ENCODE peak calls at places on chromosome 22, in five cellular contexts. C, U, Q, Z and V are unnamed samples.

GRCh38 chr22:31173386-31174145 is 13.6 kb downstream of the RNF185 start:
- DNase-seq in C (no peak), U (peak), Q (no peak), Z (no peak), V (no peak)

GRCh38 chr22:43343262-43343988 is at the start of gene SCUBE1:
- DNase-seq in C (no peak), U (peak), Q (peak), Z (peak), V (peak)

GRCh38 chr22:18965526-18966421 is 29.7 kb upstream of the PRODH start:
- DNase-seq in C (no peak), U (no peak), Q (no peak), Z (no peak), V (no peak)

GRCh38 chr22:26621663-26622062 is at the start of gene CRYBA4:
- DNase-seq in C (no peak), U (no peak), Q (no peak), Z (no peak), V (no peak)

GRCh38 chr22:49012695-49013094 is 815.0 kb downstream of the BRD1 start:
- DNase-seq in C (no peak), U (no peak), Q (no peak), Z (no peak), V (no peak)

GRCh38 chr22:20131593-20131855 is at the start of gene ZDHHC8:
- DNase-seq in C (no peak), U (no peak), Q (peak), Z (peak), V (peak)

GRCh38 chr22:48279465-48279765 is 1517.0 kb downstream of the TBC1D22A start:
- DNase-seq in C (no peak), U (no peak), Q (no peak), Z (no peak), V (no peak)

GRCh38 chr22:39245130-39246039 is 603 bp upstream of the PDGFB start:
- DNase-seq in C (no peak), U (no peak), Q (no peak), Z (no peak), V (no peak)

GRCh38 chr22:19755722-19756287 is 4.8 kb upstream of the TBX1 start:
- DNase-seq in C (no peak), U (no peak), Q (no peak), Z (no peak), V (no peak)

GRCh38 chr22:19479358-19480172 is at the start of gene CDC45:
- DNase-seq in C (peak), U (peak), Q (peak), Z (peak), V (peak)

GRCh38 chr22:42376721-42377177 is 55.5 kb downstream of the NFAM1 start:
- DNase-seq in C (no peak), U (peak), Q (no peak), Z (no peak), V (no peak)

GRCh38 chr22:50699754-50700386 is 27.2 kb downstream of the SHANK3 start:
- DNase-seq in C (no peak), U (no peak), Q (no peak), Z (no peak), V (no peak)

GRCh38 chr22:33539902-33540751 is 380.1 kb downstream of the LARGE1 start:
- DNase-seq in C (no peak), U (peak), Q (no peak), Z (no peak), V (no peak)

GRCh38 chr22:19905619-19906276 is 35.8 kb upstream of the COMT start:
- DNase-seq in C (no peak), U (no peak), Q (no peak), Z (no peak), V (no peak)

GRCh38 chr22:47423861-47424820 is 661.7 kb downstream of the TBC1D22A start:
- DNase-seq in C (no peak), U (no peak), Q (no peak), Z (no peak), V (no peak)

GRCh38 chr22:24471570-24471969 is 23.6 kb upstream of the UPB1 start:
- DNase-seq in C (no peak), U (no peak), Q (no peak), Z (no peak), V (no peak)

GRCh38 chr22:22698263-22698750 is 53.9 kb downstream of the GGTLC2 start:
- DNase-seq in C (no peak), U (no peak), Q (no peak), Z (no peak), V (no peak)

GRCh38 chr22:22520020-22520656 is at the start of gene ZNF280A:
- DNase-seq in C (no peak), U (no peak), Q (no peak), Z (no peak), V (no peak)

GRCh38 chr22:27003301-27003700 is 345.9 kb downstream of the MIAT start:
- DNase-seq in C (no peak), U (no peak), Q (no peak), Z (no peak), V (no peak)

GRCh38 chr22:47107431-47107830 is 345.0 kb downstream of the TBC1D22A start:
- DNase-seq in C (no peak), U (peak), Q (no peak), Z (no peak), V (no peak)

GRCh38 chr22:50034126-50035081 is 21.8 kb upstream of the IL17REL start:
- DNase-seq in C (no peak), U (no peak), Q (no peak), Z (no peak), V (no peak)

GRCh38 chr22:41009222-41009948 is 58.2 kb downstream of the RBX1 start:
- DNase-seq in C (no peak), U (no peak), Q (no peak), Z (no peak), V (no peak)

GRCh38 chr22:32407332-32407731 is 4.7 kb downstream of the RTCB start:
- DNase-seq in C (no peak), U (no peak), Q (no peak), Z (no peak), V (no peak)

GRCh38 chr22:46833228-46833627 is 70.8 kb downstream of the TBC1D22A start:
- DNase-seq in C (no peak), U (peak), Q (no peak), Z (no peak), V (no peak)

GRCh38 chr22:23068096-23068831 is 2.1 kb upstream of the GNAZ start:
- DNase-seq in C (no peak), U (no peak), Q (no peak), Z (no peak), V (no peak)

GRCh38 chr22:12601870-12602779 is 2925.9 kb upstream of the OR11H1 start:
- DNase-seq in C (no peak), U (no peak), Q (no peak), Z (no peak), V (no peak)

GRCh38 chr22:26429458-26430238 is 588 bp downstream of the ASPHD2 start:
- DNase-seq in C (no peak), U (no peak), Q (no peak), Z (peak), V (no peak)

GRCh38 chr22:20729194-20729593 is 44.7 kb upstream of the SERPIND1 start:
- DNase-seq in C (no peak), U (no peak), Q (no peak), Z (no peak), V (no peak)

GRCh38 chr22:42229455-42230149 is 40.9 kb downstream of the TCF20 start:
- DNase-seq in C (no peak), U (no peak), Q (no peak), Z (no peak), V (no peak)

GRCh38 chr22:40156001-40156516 is 21.7 kb upstream of the TNRC6B start:
- DNase-seq in C (no peak), U (peak), Q (no peak), Z (no peak), V (no peak)

GRCh38 chr22:31046591-31047226 is 34.4 kb upstream of the SMTN start:
- DNase-seq in C (no peak), U (no peak), Q (no peak), Z (no peak), V (no peak)

GRCh38 chr22:25447067-25447688 is 117.3 kb upstream of the GRK3 start:
- DNase-seq in C (no peak), U (no peak), Q (no peak), Z (no peak), V (no peak)

GRCh38 chr22:24445481-24446290 is 18.3 kb downstream of the ADORA2A start:
- DNase-seq in C (no peak), U (peak), Q (no peak), Z (no peak), V (no peak)

GRCh38 chr22:47294222-47294532 is 531.7 kb downstream of the TBC1D22A start:
- DNase-seq in C (no peak), U (peak), Q (no peak), Z (no peak), V (no peak)

GRCh38 chr22:36445158-36445668 is 36.2 kb downstream of the TXN2 start:
- DNase-seq in C (no peak), U (peak), Q (no peak), Z (no peak), V (no peak)

GRCh38 chr22:49936973-49937757 is 18.7 kb downstream of the CRELD2 start:
- DNase-seq in C (no peak), U (no peak), Q (no peak), Z (no peak), V (no peak)

GRCh38 chr22:45207981-45208664 is 32.6 kb downstream of the KIAA0930 start:
- DNase-seq in C (no peak), U (no peak), Q (no peak), Z (no peak), V (no peak)

GRCh38 chr22:50678218-50678650 is 5.6 kb downstream of the SHANK3 start:
- DNase-seq in C (no peak), U (no peak), Q (no peak), Z (no peak), V (no peak)

GRCh38 chr22:30187726-30188407 is 58.7 kb downstream of the LIF start:
- DNase-seq in C (no peak), U (peak), Q (no peak), Z (no peak), V (no peak)

GRCh38 chr22:49667236-49667635 is 160.4 kb downstream of the BRD1 start:
- DNase-seq in C (no peak), U (no peak), Q (no peak), Z (no peak), V (no peak)